ENCODE peak calls at places on chromosomes 4 and X, in nine cellular contexts. F, R, X, B, P, E, I, C and H are unnamed samples.

GRCh38 chrX:110282922-110283321 is 35.0 kb downstream of the AMMECR1 start:
- DNase-seq in F (no peak), R (no peak), X (no peak), B (no peak), P (no peak), E (no peak), I (no peak), C (no peak), H (no peak)

GRCh38 chrX:39975094-39975865 is 122.5 kb downstream of the BCOR start:
- DNase-seq in F (no peak), R (no peak), X (no peak), B (no peak), P (no peak), E (no peak), I (no peak), C (no peak), H (no peak)

GRCh38 chr4:86685401-86685800 is 91.3 kb downstream of the PTPN13 start:
- DNase-seq in F (peak), R (no peak), X (no peak), B (no peak), P (no peak), E (peak), I (no peak), C (no peak), H (no peak)

GRCh38 chr4:25103423-25103822 is 56.8 kb downstream of the SEPSECS start:
- DNase-seq in F (no peak), R (no peak), X (no peak), B (no peak), P (no peak), E (no peak), I (peak), C (no peak), H (no peak)

GRCh38 chr4:182143086-182143821 is 99.9 kb upstream of the TENM3 start:
- DNase-seq in F (no peak), R (peak), X (peak), B (peak), P (peak), E (peak), I (no peak), C (no peak), H (no peak)

GRCh38 chr4:159071178-159071968 is 31.5 kb upstream of the RAPGEF2 start:
- DNase-seq in F (no peak), R (no peak), X (peak), B (peak), P (no peak), E (peak), I (no peak), C (no peak), H (no peak)

GRCh38 chr4:46146993-46147392 is 23.1 kb upstream of the GABRG1 start:
- DNase-seq in F (no peak), R (no peak), X (peak), B (no peak), P (no peak), E (no peak), I (no peak), C (no peak), H (no peak)

GRCh38 chr4:52701207-52701606 is 42.1 kb upstream of the USP46 start:
- DNase-seq in F (no peak), R (no peak), X (no peak), B (no peak), P (no peak), E (no peak), I (no peak), C (no peak), H (no peak)

GRCh38 chr4:73727685-73728084 is 12.7 kb upstream of the CXCL8 start:
- DNase-seq in F (no peak), R (no peak), X (no peak), B (no peak), P (no peak), E (no peak), I (no peak), C (no peak), H (peak)

GRCh38 chr4:140186651-140187315 is 32.8 kb upstream of the MAML3 start:
- DNase-seq in F (no peak), R (peak), X (no peak), B (peak), P (no peak), E (peak), I (no peak), C (no peak), H (no peak)

GRCh38 chr4:4182835-4183568 is 43.7 kb downstream of the OTOP1 start:
- DNase-seq in F (no peak), R (no peak), X (peak), B (no peak), P (peak), E (peak), I (no peak), C (no peak), H (peak)

GRCh38 chr4:137611998-137612700 is 79.9 kb upstream of the PCDH18 start:
- DNase-seq in F (no peak), R (no peak), X (no peak), B (no peak), P (no peak), E (no peak), I (no peak), C (no peak), H (no peak)

GRCh38 chrX:75155454-75155829 is 641 bp downstream of the ABCB7 start:
- DNase-seq in F (no peak), R (no peak), X (peak), B (peak), P (no peak), E (peak), I (no peak), C (no peak), H (no peak)

GRCh38 chr4:1008840-1009646 is 2.4 kb upstream of the FGFRL1 start:
- DNase-seq in F (no peak), R (peak), X (peak), B (no peak), P (no peak), E (no peak), I (peak), C (no peak), H (no peak)

GRCh38 chr4:9765091-9765490 is 16.3 kb upstream of the DRD5 start:
- DNase-seq in F (no peak), R (peak), X (peak), B (no peak), P (peak), E (peak), I (no peak), C (no peak), H (peak)

GRCh38 chr4:3215733-3216132 is 33.2 kb upstream of the MSANTD1 start:
- DNase-seq in F (no peak), R (no peak), X (no peak), B (no peak), P (no peak), E (no peak), I (no peak), C (no peak), H (peak)

GRCh38 chr4:161841759-161842158 is 322.0 kb downstream of the FSTL5 start:
- DNase-seq in F (no peak), R (no peak), X (no peak), B (no peak), P (no peak), E (no peak), I (no peak), C (no peak), H (no peak)

GRCh38 chrX:72308566-72309296 is 3.0 kb upstream of the CITED1 start:
- DNase-seq in F (no peak), R (peak), X (peak), B (peak), P (peak), E (peak), I (peak), C (peak), H (peak)

GRCh38 chr4:38099908-38100407 is 139.8 kb downstream of the PTTG2 start:
- DNase-seq in F (no peak), R (no peak), X (no peak), B (peak), P (no peak), E (peak), I (no peak), C (no peak), H (no peak)

GRCh38 chr4:140249351-140249750 is 95.4 kb upstream of the MAML3 start:
- DNase-seq in F (no peak), R (no peak), X (no peak), B (peak), P (no peak), E (peak), I (no peak), C (no peak), H (no peak)

GRCh38 chr4:19455196-19455595 is 796.5 kb upstream of the SLIT2 start:
- DNase-seq in F (no peak), R (no peak), X (no peak), B (no peak), P (no peak), E (no peak), I (no peak), C (no peak), H (no peak)

GRCh38 chrX:110915120-110915519 is 119.5 kb upstream of the CHRDL1 start:
- DNase-seq in F (peak), R (no peak), X (no peak), B (peak), P (no peak), E (peak), I (no peak), C (no peak), H (no peak)

GRCh38 chr4:172838108-172838507 is 330.5 kb upstream of the GALNT7 start:
- DNase-seq in F (no peak), R (no peak), X (peak), B (no peak), P (no peak), E (no peak), I (no peak), C (no peak), H (no peak)

GRCh38 chr4:111136438-111136837 is 513.6 kb upstream of the PITX2 start:
- DNase-seq in F (peak), R (no peak), X (peak), B (peak), P (no peak), E (peak), I (no peak), C (no peak), H (no peak)
- TF ChIP-seq CTCF in F (peak), R (no peak), X (peak), B (peak), P (no peak), E (peak), I (peak), C (peak), H (no peak)

DNA sequence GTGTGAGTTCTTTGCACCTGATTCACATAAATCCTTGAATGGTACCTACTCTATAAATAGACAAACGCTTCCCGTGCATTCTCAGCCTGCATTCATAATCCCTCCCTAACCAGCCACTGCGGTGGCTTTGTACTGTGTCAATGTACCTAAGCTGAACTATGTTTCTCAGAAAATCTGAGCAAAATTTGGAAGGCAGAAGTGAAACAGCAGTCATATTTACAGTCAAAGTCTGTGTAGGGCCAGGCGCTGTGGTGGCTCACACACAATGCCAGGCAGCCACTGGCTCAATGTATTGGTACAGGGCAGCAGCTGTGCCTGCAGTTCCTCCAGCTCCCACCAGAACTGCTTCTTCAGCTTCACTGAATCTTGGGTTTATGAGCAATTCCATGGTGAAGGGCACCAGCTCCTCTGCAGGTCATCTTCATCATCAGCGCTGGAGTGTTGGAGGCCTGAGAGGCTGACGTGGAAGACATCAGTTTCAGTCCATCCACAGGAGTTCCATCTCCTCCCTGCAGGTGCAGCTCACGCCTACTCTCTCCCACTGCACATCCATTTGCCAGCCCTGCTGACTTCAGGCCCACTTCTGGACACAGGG is 32.3 kb upstream of the IRF2 start:
- DNase-seq in F (no peak), R (no peak), X (peak), B (no peak), P (no peak), E (no peak), I (no peak), C (no peak), H (no peak)
- TF ChIP-seq CTCF in F (no peak), R (peak), X (no peak), B (peak), P (peak), E (peak), I (no peak), C (peak), H (peak)

GRCh38 chr4:6044805-6045204 is 26.6 kb upstream of the C4orf50 start:
- DNase-seq in F (no peak), R (no peak), X (peak), B (no peak), P (no peak), E (no peak), I (no peak), C (no peak), H (no peak)
- TF ChIP-seq CTCF in F (no peak), R (no peak), X (peak), B (no peak), P (no peak), E (no peak), I (no peak), C (no peak), H (no peak)

GRCh38 chr4:77601614-77602187 is 3.9 kb upstream of the CXCL13 start:
- DNase-seq in F (no peak), R (no peak), X (no peak), B (no peak), P (no peak), E (no peak), I (no peak), C (no peak), H (no peak)

GRCh38 chr4:77593993-77594392 is 11.6 kb upstream of the CXCL13 start:
- DNase-seq in F (no peak), R (no peak), X (no peak), B (no peak), P (no peak), E (no peak), I (no peak), C (no peak), H (no peak)

GRCh38 chr4:77595361-77595973 is 10.2 kb upstream of the CXCL13 start:
- DNase-seq in F (no peak), R (no peak), X (no peak), B (no peak), P (no peak), E (no peak), I (no peak), C (no peak), H (no peak)

GRCh38 chr4:77600521-77601451 is 4.8 kb upstream of the CXCL13 start:
- DNase-seq in F (no peak), R (peak), X (peak), B (peak), P (no peak), E (peak), I (no peak), C (no peak), H (no peak)

DNA sequence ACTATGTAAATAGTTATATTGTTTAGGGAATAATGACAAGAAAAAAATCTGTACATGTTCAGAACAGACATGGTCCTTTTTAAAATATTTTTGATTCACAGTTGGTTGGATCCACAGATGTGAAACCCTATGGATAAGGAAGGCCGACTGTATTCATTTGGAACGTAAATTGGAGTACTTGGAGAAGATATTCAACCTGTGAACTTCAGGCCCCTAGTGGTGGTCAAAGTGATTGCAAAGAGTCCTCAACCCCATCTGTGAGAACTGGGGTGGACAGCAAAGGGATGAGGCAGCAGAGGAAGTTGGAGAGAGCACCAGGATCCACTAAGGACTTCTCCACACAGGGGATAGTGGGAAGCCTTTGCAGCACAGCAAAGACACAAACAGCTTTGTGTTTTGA is 6.2 kb upstream of the CXCL13 start:
- DNase-seq in F (no peak), R (peak), X (peak), B (peak), P (peak), E (peak), I (no peak), C (no peak), H (no peak)
- TF ChIP-seq CTCF in F (peak), R (peak), X (peak), B (peak), P (peak), E (peak), I (peak), C (peak), H (peak)

DNA sequence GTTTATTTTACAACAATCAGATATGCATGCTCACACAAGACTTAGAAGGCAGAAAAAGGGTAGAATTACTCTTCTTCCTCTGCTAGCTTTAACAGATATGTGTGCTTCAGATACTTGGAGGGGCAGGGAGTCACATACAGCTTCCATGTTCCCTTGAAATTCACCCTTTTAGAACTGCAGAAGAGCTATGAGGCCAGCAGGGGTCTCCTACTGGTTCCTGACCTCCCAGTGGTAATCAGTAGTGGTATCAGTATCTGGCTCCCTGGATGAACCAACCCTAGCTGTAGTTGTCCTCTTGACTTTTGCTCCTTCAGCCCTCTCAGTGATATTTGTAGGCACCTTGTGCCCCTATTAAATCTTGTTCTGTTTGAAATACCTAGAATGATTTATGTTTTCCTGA is 81.5 kb downstream of the RCHY1 start:
- DNase-seq in F (peak), R (no peak), X (peak), B (no peak), P (no peak), E (peak), I (no peak), C (no peak), H (no peak)
- TF ChIP-seq CTCF in F (peak), R (no peak), X (peak), B (peak), P (peak), E (peak), I (no peak), C (peak), H (peak)

DNA sequence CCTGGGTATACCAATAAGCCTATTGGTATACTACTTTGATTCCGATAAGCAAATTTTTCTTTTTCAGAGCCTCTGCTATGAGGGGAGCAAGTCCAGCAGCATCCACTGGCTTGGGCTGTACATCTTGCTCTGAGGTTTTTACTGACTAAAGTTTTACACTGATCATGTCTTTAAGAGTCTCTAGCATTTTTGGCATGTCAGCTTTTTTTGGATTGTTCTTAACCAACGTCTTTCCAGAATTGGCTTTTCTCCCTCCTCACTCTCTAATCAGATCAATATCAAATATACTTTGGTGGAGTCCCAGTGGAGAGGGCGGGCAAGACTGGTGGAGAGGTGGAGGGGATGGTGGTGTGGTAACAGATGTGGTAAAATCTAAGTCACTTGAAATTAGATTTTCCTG is 196.8 kb downstream of the HEPH start:
- DNase-seq in F (no peak), R (no peak), X (no peak), B (no peak), P (no peak), E (no peak), I (no peak), C (no peak), H (no peak)
- TF ChIP-seq CTCF in F (no peak), R (no peak), X (no peak), B (no peak), P (no peak), E (no peak), I (no peak), C (no peak), H (no peak)

GRCh38 chr4:77047037-77047436 is 28.8 kb downstream of the CCNI start:
- DNase-seq in F (no peak), R (no peak), X (peak), B (peak), P (no peak), E (no peak), I (no peak), C (no peak), H (no peak)
- TF ChIP-seq CTCF in F (peak), R (peak), X (peak), B (peak), P (peak), E (peak), I (peak), C (peak), H (peak)

GRCh38 chr4:14700083-14700482 is 302.2 kb upstream of the CPEB2 start:
- DNase-seq in F (no peak), R (no peak), X (no peak), B (no peak), P (no peak), E (no peak), I (no peak), C (no peak), H (no peak)
- TF ChIP-seq CTCF in F (no peak), R (no peak), X (no peak), B (no peak), P (no peak), E (no peak), I (no peak), C (no peak), H (no peak)

GRCh38 chr4:153079824-153080486 is 124.3 kb upstream of the TRIM2 start:
- DNase-seq in F (no peak), R (no peak), X (no peak), B (no peak), P (no peak), E (no peak), I (no peak), C (no peak), H (no peak)

GRCh38 chr4:153083447-153083921 is 120.8 kb upstream of the TRIM2 start:
- DNase-seq in F (peak), R (peak), X (peak), B (peak), P (peak), E (peak), I (peak), C (no peak), H (peak)

GRCh38 chr4:153081181-153081580 is 123.1 kb upstream of the TRIM2 start:
- DNase-seq in F (no peak), R (no peak), X (no peak), B (no peak), P (no peak), E (no peak), I (no peak), C (no peak), H (no peak)

GRCh38 chr4:153082322-153083301 is 121.6 kb upstream of the TRIM2 start:
- DNase-seq in F (no peak), R (no peak), X (no peak), B (no peak), P (no peak), E (no peak), I (no peak), C (no peak), H (no peak)

GRCh38 chr4:153081693-153082092 is 122.5 kb upstream of the TRIM2 start:
- DNase-seq in F (no peak), R (no peak), X (no peak), B (no peak), P (no peak), E (no peak), I (no peak), C (no peak), H (no peak)
- TF ChIP-seq CTCF in F (no peak), R (no peak), X (peak), B (no peak), P (no peak), E (no peak), I (no peak), C (no peak), H (no peak)

DNA sequence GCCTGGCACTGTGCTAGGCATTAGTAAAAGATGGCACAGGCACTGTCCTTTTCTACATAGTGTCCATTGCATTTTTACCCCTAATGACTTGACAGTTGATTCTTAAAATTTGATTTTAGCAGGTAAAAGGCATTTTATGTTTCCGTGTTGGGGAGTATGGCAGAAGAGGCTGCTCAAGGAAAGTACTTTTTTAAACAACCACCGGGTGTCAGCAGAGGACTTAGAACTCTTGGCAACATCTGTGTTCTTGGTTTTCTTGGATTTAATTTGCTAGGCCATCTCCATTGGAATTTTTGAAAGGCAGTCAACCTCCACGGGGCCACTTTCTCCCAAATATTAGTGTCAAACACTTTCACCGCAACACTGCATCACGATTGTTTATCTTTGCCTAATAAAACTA is 102.9 kb downstream of the TSPAN7 start:
- DNase-seq in F (peak), R (no peak), X (peak), B (peak), P (peak), E (peak), I (peak), C (no peak), H (no peak)
- TF ChIP-seq CTCF in F (peak), R (peak), X (peak), B (peak), P (peak), E (peak), I (peak), C (peak), H (peak)